ENCODE peak calls at places on chromosomes 3 and 15, in four cellular contexts. One of them, this sample, is unnamed. For H3K9me3 and H3K4me1, the result is how much of the 10 kb centered on the place peaks cover.

GRCh38 chr3:140834266-140835037 is 107.2 kb upstream of the SLC25A36 start:
- DNase-seq in tibial artery: no peak
- DNase-seq in neural progenitor cell: no peak
- DNase-seq in CD8-positive, alpha-beta T cell: no peak
- DNase-seq in this sample: no peak

GRCh38 chr3:140467104-140467577 is 210.7 kb upstream of the TRIM42 start:
- DNase-seq in tibial artery: no peak
- DNase-seq in neural progenitor cell: peak
- DNase-seq in CD8-positive, alpha-beta T cell: no peak
- DNase-seq in this sample: no peak

GRCh38 chr3:75985432-75985831 is 200.1 kb upstream of the ZNF717 start:
- DNase-seq in tibial artery: no peak
- DNase-seq in neural progenitor cell: no peak
- DNase-seq in CD8-positive, alpha-beta T cell: no peak
- DNase-seq in this sample: no peak

GRCh38 chr3:150509780-150510179 is 36.5 kb downstream of the SERP1 start:
- DNase-seq in tibial artery: no peak
- DNase-seq in neural progenitor cell: no peak
- DNase-seq in CD8-positive, alpha-beta T cell: no peak
- DNase-seq in this sample: no peak

GRCh38 chr3:136621628-136622027 is 130.6 kb downstream of the STAG1 start:
- DNase-seq in tibial artery: no peak
- DNase-seq in neural progenitor cell: no peak
- DNase-seq in CD8-positive, alpha-beta T cell: no peak
- DNase-seq in this sample: no peak

GRCh38 chr3:50205719-50206276 is 727 bp downstream of the SLC38A3 start:
- DNase-seq in tibial artery: no peak
- DNase-seq in neural progenitor cell: peak
- DNase-seq in CD8-positive, alpha-beta T cell: no peak
- DNase-seq in this sample: no peak

GRCh38 chr3:188595890-188596376 is 442.0 kb downstream of the LPP start:
- DNase-seq in tibial artery: no peak
- DNase-seq in neural progenitor cell: no peak
- DNase-seq in CD8-positive, alpha-beta T cell: no peak
- DNase-seq in this sample: no peak

GRCh38 chr15:83612226-83612625 is 41.7 kb upstream of the ADAMTSL3 start:
- DNase-seq in tibial artery: no peak
- DNase-seq in neural progenitor cell: no peak
- DNase-seq in CD8-positive, alpha-beta T cell: no peak
- DNase-seq in this sample: no peak

GRCh38 chr15:62173215-62173614 is 8.1 kb upstream of the C2CD4B start:
- DNase-seq in tibial artery: no peak
- DNase-seq in neural progenitor cell: no peak
- DNase-seq in CD8-positive, alpha-beta T cell: no peak
- DNase-seq in this sample: no peak

DNA sequence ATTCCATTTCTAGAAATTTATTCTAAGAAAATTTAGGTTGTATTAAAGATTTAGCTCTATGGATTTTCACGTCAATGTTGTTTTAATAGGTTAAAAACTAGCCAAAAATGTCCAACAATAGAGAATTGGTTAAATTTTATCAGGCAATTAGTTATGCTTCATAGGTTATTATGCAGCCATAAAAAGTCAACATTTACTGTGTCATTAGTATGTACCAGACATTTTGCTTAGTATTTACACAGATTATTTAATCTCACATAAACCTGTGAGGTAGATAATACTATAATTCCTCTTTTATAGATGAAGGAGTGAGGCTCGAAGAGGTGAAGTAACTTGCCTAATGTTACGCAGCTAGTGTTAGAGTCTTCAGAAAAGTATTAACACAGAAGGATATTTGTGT is 70.6 kb upstream of the LRRFIP2 start:
- DNase-seq in tibial artery: no peak
- DNase-seq in neural progenitor cell: no peak
- DNase-seq in CD8-positive, alpha-beta T cell: no peak
- DNase-seq in this sample: no peak
- H3K4me3 ChIP-seq in tibial artery: peak
- H3K4me3 ChIP-seq in neural progenitor cell: peak
- H3K4me3 ChIP-seq in CD8-positive, alpha-beta T cell: no peak
- H3K4me3 ChIP-seq in this sample: no peak

DNA sequence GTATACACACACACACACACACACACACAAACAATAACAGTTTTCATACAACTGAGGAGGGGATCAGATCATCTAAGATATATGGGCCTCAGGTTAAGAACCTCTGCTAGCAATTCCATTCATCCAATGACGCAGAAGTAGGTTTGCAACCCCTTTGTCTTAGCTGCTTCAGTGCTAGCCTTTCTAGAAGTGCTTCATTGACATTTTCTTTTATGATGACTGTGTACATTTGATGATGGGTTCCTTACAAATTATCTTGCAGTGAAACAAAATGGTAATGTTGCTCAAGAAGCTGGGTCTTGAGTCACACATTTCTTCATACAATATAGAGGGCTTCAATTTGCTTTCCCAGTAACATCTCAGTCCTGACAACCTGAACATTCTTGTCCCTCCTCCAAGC is 269.6 kb downstream of the CNTN3 start:
- DNase-seq in tibial artery: no peak
- DNase-seq in neural progenitor cell: no peak
- DNase-seq in CD8-positive, alpha-beta T cell: no peak
- DNase-seq in this sample: no peak
- H3K9me3 ChIP-seq in tibial artery: under half
- H3K9me3 ChIP-seq in neural progenitor cell: under half
- H3K9me3 ChIP-seq in CD8-positive, alpha-beta T cell: under half
- H3K9me3 ChIP-seq in this sample: under half

GRCh38 chr15:73143763-73144155 is 91.5 kb downstream of the NEO1 start:
- DNase-seq in tibial artery: no peak
- DNase-seq in neural progenitor cell: no peak
- DNase-seq in CD8-positive, alpha-beta T cell: no peak
- DNase-seq in this sample: no peak
- H3K4me1 ChIP-seq in tibial artery: under half
- H3K4me1 ChIP-seq in neural progenitor cell: under half
- H3K4me1 ChIP-seq in CD8-positive, alpha-beta T cell: under half
- H3K4me1 ChIP-seq in this sample: under half

GRCh38 chr3:119033393-119034255 is 1.0 kb downstream of the IGSF11 start:
- DNase-seq in tibial artery: no peak
- DNase-seq in neural progenitor cell: no peak
- DNase-seq in CD8-positive, alpha-beta T cell: no peak
- DNase-seq in this sample: no peak
- H3K4me3 ChIP-seq in tibial artery: peak
- H3K4me3 ChIP-seq in neural progenitor cell: peak
- H3K4me3 ChIP-seq in CD8-positive, alpha-beta T cell: peak
- H3K4me3 ChIP-seq in this sample: no peak

GRCh38 chr3:15038306-15038705 is 26.8 kb downstream of the MRPS25 start:
- DNase-seq in tibial artery: no peak
- DNase-seq in neural progenitor cell: peak
- DNase-seq in CD8-positive, alpha-beta T cell: no peak
- DNase-seq in this sample: no peak
- H3K9me3 ChIP-seq in tibial artery: under half
- H3K9me3 ChIP-seq in neural progenitor cell: under half
- H3K9me3 ChIP-seq in CD8-positive, alpha-beta T cell: under half
- H3K9me3 ChIP-seq in this sample: under half

DNA sequence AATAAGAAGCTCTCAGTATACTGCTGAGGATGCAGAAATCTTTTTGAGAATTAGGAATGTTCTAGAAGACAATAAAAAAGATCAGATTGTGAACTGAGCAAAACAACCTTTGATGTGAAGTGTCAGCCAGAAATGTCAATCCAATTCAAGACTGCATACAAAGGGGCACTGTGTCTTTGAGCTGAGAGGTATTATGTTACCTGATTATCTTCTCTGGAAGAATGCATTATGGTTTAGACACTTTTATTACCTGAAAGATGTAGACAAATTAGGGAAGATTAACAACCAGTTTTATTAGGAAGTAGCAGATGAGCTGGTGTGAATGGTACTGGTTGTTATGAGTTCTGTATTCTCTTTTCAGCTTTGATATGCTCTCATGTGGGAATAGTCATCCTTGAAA is 263.0 kb downstream of the TIGIT start:
- DNase-seq in tibial artery: no peak
- DNase-seq in neural progenitor cell: no peak
- DNase-seq in CD8-positive, alpha-beta T cell: no peak
- DNase-seq in this sample: no peak
- H3K4me1 ChIP-seq in tibial artery: under half
- H3K4me1 ChIP-seq in neural progenitor cell: under half
- H3K4me1 ChIP-seq in CD8-positive, alpha-beta T cell: under half
- H3K4me1 ChIP-seq in this sample: under half

DNA sequence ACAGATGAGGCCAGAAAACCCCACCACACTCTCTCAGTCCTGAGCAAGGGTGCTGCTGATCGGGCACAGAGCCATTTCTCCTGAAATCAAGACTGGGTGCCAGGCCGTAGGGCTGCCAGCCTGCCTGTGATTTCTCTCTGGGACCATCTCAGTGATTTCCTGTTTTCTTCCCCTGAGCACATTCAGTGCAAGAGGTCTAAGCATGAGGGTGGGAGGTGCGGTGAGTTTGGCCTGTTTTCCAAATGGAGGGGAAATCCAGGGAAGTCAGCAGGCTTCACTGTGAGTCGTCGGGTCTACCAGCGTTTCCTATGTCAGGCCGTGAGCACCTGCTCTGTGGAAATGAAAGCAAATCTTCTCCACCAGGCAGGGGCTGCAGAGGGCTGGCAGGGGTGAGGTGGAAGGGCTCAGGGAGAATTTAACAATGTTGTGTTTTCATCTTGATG is 82.3 kb downstream of the ST6GAL1 start:
- DNase-seq in tibial artery: peak
- DNase-seq in neural progenitor cell: no peak
- DNase-seq in CD8-positive, alpha-beta T cell: no peak
- DNase-seq in this sample: peak
- H3K4me3 ChIP-seq in tibial artery: no peak
- H3K4me3 ChIP-seq in neural progenitor cell: no peak
- H3K4me3 ChIP-seq in CD8-positive, alpha-beta T cell: peak
- H3K4me3 ChIP-seq in this sample: peak

GRCh38 chr15:95622843-95623242 is 707.7 kb upstream of the NR2F2 start:
- DNase-seq in tibial artery: no peak
- DNase-seq in neural progenitor cell: no peak
- DNase-seq in CD8-positive, alpha-beta T cell: no peak
- DNase-seq in this sample: no peak
- H3K9me3 ChIP-seq in tibial artery: under half
- H3K9me3 ChIP-seq in neural progenitor cell: under half
- H3K9me3 ChIP-seq in CD8-positive, alpha-beta T cell: under half
- H3K9me3 ChIP-seq in this sample: under half

GRCh38 chr15:60585743-60586708 is 107.1 kb upstream of the ICE2 start:
- DNase-seq in tibial artery: no peak
- DNase-seq in neural progenitor cell: peak
- DNase-seq in CD8-positive, alpha-beta T cell: no peak
- DNase-seq in this sample: peak
- H3K4me1 ChIP-seq in tibial artery: under half
- H3K4me1 ChIP-seq in neural progenitor cell: under half
- H3K4me1 ChIP-seq in CD8-positive, alpha-beta T cell: half or more
- H3K4me1 ChIP-seq in this sample: half or more

GRCh38 chr3:152197937-152198336 is 70.8 kb upstream of the MBNL1 start:
- DNase-seq in tibial artery: no peak
- DNase-seq in neural progenitor cell: no peak
- DNase-seq in CD8-positive, alpha-beta T cell: no peak
- DNase-seq in this sample: no peak

GRCh38 chr3:152197451-152197850 is 71.3 kb upstream of the MBNL1 start:
- DNase-seq in tibial artery: no peak
- DNase-seq in neural progenitor cell: no peak
- DNase-seq in CD8-positive, alpha-beta T cell: no peak
- DNase-seq in this sample: no peak

GRCh38 chr3:152200476-152201422 is 68.0 kb upstream of the MBNL1 start:
- DNase-seq in tibial artery: no peak
- DNase-seq in neural progenitor cell: no peak
- DNase-seq in CD8-positive, alpha-beta T cell: no peak
- DNase-seq in this sample: peak

GRCh38 chr3:152198655-152199054 is 70.1 kb upstream of the MBNL1 start:
- DNase-seq in tibial artery: no peak
- DNase-seq in neural progenitor cell: no peak
- DNase-seq in CD8-positive, alpha-beta T cell: no peak
- DNase-seq in this sample: no peak

GRCh38 chr3:152199069-152199838 is 69.5 kb upstream of the MBNL1 start:
- DNase-seq in tibial artery: no peak
- DNase-seq in neural progenitor cell: no peak
- DNase-seq in CD8-positive, alpha-beta T cell: no peak
- DNase-seq in this sample: no peak
- H3K4me3 ChIP-seq in tibial artery: no peak
- H3K4me3 ChIP-seq in neural progenitor cell: no peak
- H3K4me3 ChIP-seq in CD8-positive, alpha-beta T cell: peak
- H3K4me3 ChIP-seq in this sample: peak